ENCODE peak calls at places on chromosome X, in nine cellular contexts. Q is SK-N-SH, W is cardiac muscle cell, B is kidney epithelial cell, P is fibroblast of mammary gland, S is epithelial cell of esophagus, C is GM12865, D is lower lobe of right lung, N is stomach. J is an unnamed sample.

GRCh38 chrX:35076061-35076460 is 133.5 kb downstream of the FAM47B start:
- DNase-seq in N (no peak), S (peak; percentile 36), D (no peak), Q (no peak), P (peak; percentile 1), B (no peak), C (no peak), W (no peak), J (no peak)

GRCh38 chrX:34382416-34382815 is 250.3 kb upstream of the FAM47A start:
- DNase-seq in P (peak; percentile 78), D (no peak), B (no peak), S (peak; percentile 11), N (no peak), W (peak; percentile 82), Q (no peak), C (no peak), J (peak; percentile 79)

GRCh38 chrX:45715787-45716186 is 515.1 kb upstream of the DIPK2B start:
- DNase-seq in Q (no peak), P (peak; percentile 49), B (no peak), N (no peak), D (no peak), C (no peak), S (no peak), W (no peak), J (no peak)

GRCh38 chrX:101595739-101596419 is 21.9 kb downstream of the ARMCX6 start:
- DNase-seq in S (peak; percentile 65), P (peak; percentile 71), B (no peak), Q (peak; percentile 52), D (no peak), W (peak; percentile 82), N (no peak), C (peak; percentile 80), J (peak; percentile 83)

GRCh38 chrX:38929966-38930421 is 128.7 kb downstream of the MID1IP1 start:
- DNase-seq in P (peak; percentile 91), B (peak; percentile 7), Q (no peak), N (no peak), D (no peak), S (peak; percentile 60), W (no peak), C (no peak), J (peak; percentile 81)

GRCh38 chrX:129545408-129545807 is 5.3 kb downstream of the OCRL start:
- DNase-seq in W (no peak), C (no peak), Q (no peak), P (no peak), D (no peak), N (no peak), B (no peak), S (no peak), J (no peak)

GRCh38 chrX:21151051-21151450 is 223.2 kb upstream of the CNKSR2 start:
- DNase-seq in D (no peak), N (no peak), W (no peak), P (no peak), C (no peak), Q (no peak), S (no peak), B (no peak), J (no peak)

GRCh38 chrX:17679820-17680219 is 57.5 kb upstream of the SCML1 start:
- DNase-seq in D (no peak), W (no peak), Q (no peak), N (no peak), C (no peak), S (peak; percentile 10), B (no peak), P (no peak), J (no peak)

GRCh38 chrX:107628662-107629532 is 587 bp downstream of the PRPS1 start:
- DNase-seq in S (peak; percentile 47), Q (peak; percentile 36), B (no peak), P (peak; percentile 24), C (peak; percentile 62), D (peak; percentile 46), W (peak; percentile 30), N (no peak), J (peak; percentile 33)

GRCh38 chrX:13955095-13955647 is 74.5 kb downstream of the GEMIN8 start:
- DNase-seq in B (no peak), N (no peak), W (no peak), Q (no peak), D (no peak), S (no peak), C (no peak), P (peak; percentile 31), J (no peak)

GRCh38 chrX:13685126-13685763 is 3.7 kb upstream of the RAB9A start:
- DNase-seq in B (no peak), S (peak; percentile 78), Q (no peak), N (no peak), W (no peak), P (peak; percentile 42), C (no peak), D (no peak), J (no peak)

GRCh38 chrX:135395064-135395463 is 26.7 kb upstream of the SMIM10L2A start:
- DNase-seq in N (no peak), Q (no peak), W (no peak), S (no peak), B (no peak), C (no peak), D (no peak), P (no peak), J (no peak)

GRCh38 chrX:9614016-9614415 is 149.2 kb downstream of the TBL1X start:
- DNase-seq in C (no peak), B (peak; percentile 56), W (peak; percentile 54), D (no peak), Q (no peak), N (no peak), P (peak; percentile 80), S (peak; percentile 35), J (peak; percentile 69)

GRCh38 chrX:138756234-138756633 is 44.7 kb upstream of the FGF13 start:
- DNase-seq in B (peak; percentile 43), Q (no peak), W (peak; percentile 6), P (peak; percentile 56), D (peak; percentile 37), C (no peak), S (peak; percentile 57), N (no peak), J (peak; percentile 2)

GRCh38 chrX:10755477-10756334 is 135.3 kb upstream of the MID1 start:
- DNase-seq in N (no peak), Q (no peak), D (no peak), B (peak; percentile 41), C (no peak), S (peak; percentile 30), P (peak; percentile 54), W (peak; percentile 71), J (peak; percentile 78)

GRCh38 chrX:132390817-132391216 is 98.0 kb downstream of the MBNL3 start:
- DNase-seq in P (no peak), D (no peak), W (no peak), N (no peak), Q (no peak), S (no peak), B (no peak), C (no peak), J (no peak)

GRCh38 chrX:2848806-2849420 is 20.2 kb downstream of the GYG2 start:
- DNase-seq in Q (no peak), D (no peak), P (peak; percentile 23), B (no peak), N (no peak), S (no peak), W (peak; percentile 85), C (no peak), J (peak; percentile 74)

GRCh38 chrX:131083510-131084142 is 25.5 kb downstream of the ARHGAP36 start:
- DNase-seq in P (no peak), D (no peak), C (no peak), Q (no peak), S (no peak), N (no peak), W (no peak), B (no peak), J (no peak)

GRCh38 chrX:31340587-31340986 is 268.7 kb upstream of the FTHL17 start:
- DNase-seq in B (no peak), D (no peak), P (no peak), W (no peak), S (no peak), N (no peak), C (no peak), Q (no peak), J (no peak)

GRCh38 chrX:109830704-109831206 is 97.7 kb upstream of the ACSL4 start:
- DNase-seq in C (peak; percentile 2), S (no peak), B (peak; percentile 47), P (peak; percentile 76), D (no peak), N (no peak), W (peak; percentile 74), Q (no peak), J (peak; percentile 63)

GRCh38 chrX:10514891-10515290 is 105.5 kb downstream of the MID1 start:
- DNase-seq in W (peak; percentile 48), S (no peak), B (no peak), Q (no peak), D (no peak), P (peak; percentile 42), N (no peak), C (no peak), J (peak; percentile 65)

GRCh38 chrX:120450163-120450562 is 18.9 kb downstream of the LAMP2 start:
- DNase-seq in C (peak; percentile 11), N (no peak), S (no peak), D (no peak), Q (peak; percentile 19), B (no peak), W (peak; percentile 23), P (no peak), J (peak; percentile 16)
- TF ChIP-seq CTCF in C (no peak), N (no peak), S (peak; percentile 23), D (peak; percentile 10), Q (peak; percentile 59), B (peak; percentile 16), W (peak; percentile 22), P (peak; percentile 33), J (no peak)

GRCh38 chrX:155632424-155633100 is 19.8 kb upstream of the TMLHE start:
- DNase-seq in Q (no peak), S (no peak), C (peak; percentile 18), W (no peak), B (no peak), D (no peak), P (no peak), N (no peak), J (peak; percentile 18)
- H3K4me3 ChIP-seq in Q (no peak overlapping the region), S (no peak overlapping the region), C (no peak overlapping the region), W (no peak overlapping the region), B (no peak overlapping the region), D (peak overlapping the region; percentile 6), P (no peak overlapping the region), N (no peak overlapping the region), J (no peak overlapping the region)

DNA sequence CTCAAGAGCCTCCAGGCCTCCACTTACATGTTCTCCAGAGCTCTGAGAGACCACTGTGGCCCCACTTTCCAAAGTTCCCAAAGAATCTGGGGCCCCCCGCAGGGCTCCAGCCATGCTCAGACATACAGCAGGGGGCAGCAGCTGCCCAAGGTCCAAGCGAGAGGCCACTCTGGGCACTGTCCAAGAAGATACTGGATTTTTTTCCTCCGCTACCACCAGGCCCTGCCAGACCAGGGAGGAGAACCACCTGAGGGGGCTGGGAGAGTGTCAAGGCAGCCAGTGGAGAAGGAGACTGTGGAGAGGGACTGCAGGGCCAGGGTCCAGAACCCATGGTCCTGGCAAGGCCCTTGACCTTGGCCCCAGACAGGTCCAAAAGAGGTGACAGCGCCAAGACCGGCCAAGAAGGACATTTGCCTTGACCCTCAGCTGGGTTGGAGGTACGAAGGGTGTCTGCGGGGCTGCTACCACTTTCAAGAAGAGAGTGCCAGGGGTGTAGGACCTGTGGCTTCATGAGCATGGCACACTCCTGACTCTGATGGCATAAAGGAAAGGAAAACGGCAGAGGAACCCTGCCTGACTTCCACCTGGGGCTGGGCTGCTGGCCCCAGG is 5.3 kb downstream of the EMD start:
- DNase-seq in C (no peak), P (peak; percentile 33), D (no peak), S (no peak), B (no peak), N (no peak), Q (peak; percentile 53), W (no peak), J (no peak)
- TF ChIP-seq CTCF in C (no peak), P (peak; percentile 34), D (peak; percentile 25), S (no peak), B (peak; percentile 54), N (peak; percentile 12), Q (peak; percentile 51), W (peak; percentile 54), J (peak; percentile 42)

GRCh38 chrX:72230290-72230689 is 8.5 kb downstream of the ERCC6L start:
- DNase-seq in C (no peak), D (no peak), P (no peak), N (no peak), B (no peak), Q (no peak), S (no peak), W (no peak), J (no peak)
- H3K4me3 ChIP-seq in C (no peak overlapping the region), D (no peak overlapping the region), P (no peak overlapping the region), N (no peak overlapping the region), B (no peak overlapping the region), Q (no peak overlapping the region), S (no peak overlapping the region), W (no peak overlapping the region), J (no peak overlapping the region)